ENCODE peak calls at places on chromosomes 12 and 14, in eight cellular contexts. P, M, Z, X, Y, I, J and G are unnamed samples. For H3K4me1 and H3K27me3, the result is how much of the 10 kb centered on the place peaks cover.

GRCh38 chr14:100238419-100239199 is at the start of gene YY1:
- DNase-seq in I (peak), J (peak), X (peak), Z (peak), M (peak), Y (peak), P (peak), G (peak)

GRCh38 chr14:101469382-101470251 is 91.7 kb upstream of the DIO3 start:
- DNase-seq in Y (no peak), X (no peak), Z (no peak), M (no peak), I (no peak), J (no peak), P (peak), G (no peak)

GRCh38 chr12:101564912-101565311 is 29.9 kb upstream of the MYBPC1 start:
- DNase-seq in Y (no peak), P (no peak), J (no peak), I (no peak), Z (peak), M (no peak), X (no peak), G (no peak)

GRCh38 chr12:88578821-88579518 is 1.3 kb downstream of the KITLG start:
- DNase-seq in J (peak), Z (no peak), I (no peak), X (no peak), Y (no peak), M (no peak), P (no peak), G (no peak)

GRCh38 chr12:102480401-102480800 is at the start of gene IGF1:
- DNase-seq in Z (peak), P (no peak), X (no peak), Y (no peak), I (no peak), M (no peak), J (peak), G (no peak)

GRCh38 chr14:64649383-64649998 is 54.7 kb upstream of the PLEKHG3 start:
- DNase-seq in M (no peak), Y (no peak), P (peak), Z (peak), I (peak), J (no peak), X (no peak), G (no peak)

GRCh38 chr14:96297999-96298398 is 42.0 kb downstream of the BDKRB1 start:
- DNase-seq in J (no peak), I (no peak), M (no peak), Z (no peak), P (no peak), X (no peak), Y (no peak), G (no peak)

GRCh38 chr12:5267603-5268423 is 164.1 kb upstream of the NTF3 start:
- DNase-seq in X (no peak), I (no peak), J (no peak), M (no peak), P (no peak), Y (no peak), Z (no peak), G (no peak)

GRCh38 chr14:103949386-103949785 is 7.1 kb upstream of the RD3L start:
- DNase-seq in I (no peak), M (no peak), Z (peak), P (no peak), Y (no peak), X (no peak), J (no peak), G (no peak)

GRCh38 chr14:38867561-38868150 is 235.4 kb downstream of the SEC23A start:
- DNase-seq in I (peak), X (peak), Y (peak), J (peak), P (peak), M (peak), Z (peak), G (no peak)

GRCh38 chr12:123105427-123105826 is 45.5 kb downstream of the PITPNM2 start:
- DNase-seq in P (no peak), Z (no peak), M (no peak), X (peak), J (no peak), Y (no peak), I (no peak), G (no peak)

GRCh38 chr12:21501258-21502163 is at the start of the genes GOLT1B and RECQL:
- DNase-seq in P (peak), Y (peak), I (peak), M (peak), X (peak), Z (peak), J (peak), G (peak)
- H3K4me1 ChIP-seq in P (under half), Y (half or more), I (under half), M (under half), X (under half), Z (under half), J (under half), G (under half)

DNA sequence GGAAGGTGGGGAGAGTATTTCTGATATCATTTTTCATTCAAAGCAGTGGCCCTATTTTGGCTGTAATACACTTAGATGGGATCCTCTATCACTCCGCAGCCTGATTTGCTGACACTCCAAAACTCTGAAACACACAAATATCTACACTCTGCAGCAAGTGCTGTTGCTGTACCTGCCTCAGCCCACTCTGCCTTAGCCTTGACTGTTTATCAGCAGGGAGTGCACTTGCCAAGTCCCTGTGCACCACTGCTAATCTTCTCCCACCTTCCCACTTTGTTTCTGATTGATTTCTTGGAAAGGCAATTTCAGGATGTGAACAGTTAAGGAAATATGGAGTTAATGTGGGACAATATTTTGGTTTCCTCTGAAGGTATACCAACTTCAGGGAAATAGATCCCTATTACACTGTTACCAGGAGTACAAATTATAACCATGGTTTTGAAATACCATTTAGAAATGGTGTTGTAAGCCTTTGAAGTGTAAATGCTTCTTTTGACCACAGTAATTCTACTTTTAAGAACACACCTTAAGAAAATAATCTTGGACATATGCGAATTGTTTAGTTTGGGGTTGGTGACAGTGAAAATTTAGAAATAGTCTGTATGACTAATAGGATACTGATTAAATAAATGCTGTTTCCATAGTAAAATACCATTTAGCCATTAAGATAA is 59.3 kb downstream of the MBIP start:
- DNase-seq in M (no peak), J (no peak), Y (no peak), Z (no peak), I (no peak), P (no peak), X (no peak), G (no peak)
- H3K27me3 ChIP-seq in M (under half), J (under half), Y (under half), Z (under half), I (under half), P (under half), X (under half), G (under half)

DNA sequence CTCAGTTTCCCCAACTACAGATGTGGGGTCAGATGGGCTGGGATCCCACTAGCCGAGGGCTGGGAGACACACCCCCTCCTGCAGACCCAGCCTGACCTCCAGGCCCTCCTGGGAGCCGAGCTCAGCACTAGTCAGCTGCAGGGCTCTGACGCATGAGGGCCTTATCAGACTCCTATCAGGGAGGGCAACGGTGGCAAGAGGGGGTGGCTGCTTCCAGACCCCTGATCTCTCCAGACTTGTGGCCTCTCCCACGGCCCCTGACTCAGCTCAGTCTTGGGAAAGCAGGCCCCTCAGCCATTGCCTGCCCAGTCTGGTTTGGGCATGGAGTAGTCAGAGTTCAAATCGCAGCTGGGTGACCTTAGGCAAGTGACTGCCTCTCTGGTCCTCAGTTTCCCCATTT is 2.5 kb downstream of the RASAL1 start:
- DNase-seq in X (no peak), I (no peak), Z (no peak), M (peak), Y (no peak), J (no peak), P (no peak), G (no peak)
- H3K4me1 ChIP-seq in X (under half), I (under half), Z (under half), M (under half), Y (under half), J (under half), P (under half), G (under half)

GRCh38 chr12:132328282-132329029 is 933 bp downstream of the GALNT9 start:
- DNase-seq in Y (no peak), J (no peak), I (no peak), M (no peak), Z (no peak), X (no peak), P (no peak), G (no peak)
- H3K27me3 ChIP-seq in Y (half or more), J (half or more), I (half or more), M (half or more), Z (half or more), X (half or more), P (under half), G (under half)